ENCODE peak calls at places on chromosomes 11 and 22, in ten cellular contexts. B is astrocyte of the hippocampus; I is EL; S is tibial artery; N is NCI-H524 treated with DMSO at 0.1 percent for 48 hours; J is IMR-90; C is ACHN; D is AG09309; F is stimulated activated CD8-positive, alpha-beta memory T cell treated with anti-CD3 and anti-CD28 coated beads, Interleukin-15, amount 100 ng/mL, for 1 hour; T is RWPE1. Y is an unnamed sample.

GRCh38 chr11:115630109-115630700 is 126.0 kb upstream of the CADM1 start:
- DNase-seq in B (no peak), I (no peak), S (no peak), N (no peak), J (no peak), C (no peak), D (no peak), F (no peak), T (no peak), Y (no peak)

GRCh38 chr11:2451916-2452694 is 7.3 kb downstream of the KCNQ1 start:
- DNase-seq in B (no peak), I (no peak), S (no peak), N (peak), J (no peak), C (no peak), D (no peak), F (no peak), T (no peak), Y (no peak)

GRCh38 chr22:31891366-31892079 is 52.8 kb upstream of the YWHAH start:
- DNase-seq in B (peak), I (peak), S (no peak), N (no peak), J (peak), C (no peak), D (peak), F (no peak), T (no peak), Y (no peak)

GRCh38 chr22:46040471-46041465 is 63.8 kb upstream of the WNT7B start:
- DNase-seq in B (no peak), I (no peak), S (peak), N (no peak), J (no peak), C (no peak), D (no peak), F (no peak), T (no peak), Y (no peak)

GRCh38 chr11:35725880-35726279 is 63.3 kb downstream of the TRIM44 start:
- DNase-seq in B (peak), I (peak), S (no peak), N (no peak), J (peak), C (peak), D (no peak), F (no peak), T (peak), Y (peak)

GRCh38 chr11:94511932-94512781 is at the start of gene C11orf97:
- DNase-seq in B (peak), I (peak), S (peak), N (no peak), J (peak), C (peak), D (no peak), F (no peak), T (peak), Y (no peak)

GRCh38 chr11:35243774-35244173 is 104.8 kb downstream of the CD44 start:
- DNase-seq in B (no peak), I (no peak), S (no peak), N (no peak), J (no peak), C (no peak), D (no peak), F (no peak), T (no peak), Y (no peak)

GRCh38 chr22:24758164-24758799 is 16.2 kb downstream of the PIWIL3 start:
- DNase-seq in B (peak), I (peak), S (peak), N (peak), J (peak), C (peak), D (no peak), F (peak), T (peak), Y (peak)

GRCh38 chr11:45142241-45142885 is 4.1 kb upstream of the PRDM11 start:
- DNase-seq in B (no peak), I (peak), S (no peak), N (no peak), J (peak), C (no peak), D (no peak), F (no peak), T (no peak), Y (no peak)

GRCh38 chr11:472816-473215 is 22.7 kb downstream of the PTDSS2 start:
- DNase-seq in B (no peak), I (no peak), S (no peak), N (no peak), J (no peak), C (no peak), D (no peak), F (no peak), T (no peak), Y (no peak)

GRCh38 chr11:15707971-15708370 is 593.2 kb downstream of the INSC start:
- DNase-seq in B (peak), I (peak), S (peak), N (no peak), J (peak), C (no peak), D (no peak), F (no peak), T (peak), Y (no peak)

GRCh38 chr11:28049338-28050216 is 58.4 kb downstream of the KIF18A start:
- DNase-seq in B (peak), I (peak), S (no peak), N (no peak), J (peak), C (no peak), D (no peak), F (no peak), T (peak), Y (no peak)

GRCh38 chr11:70570693-70571395 is 172.5 kb downstream of the CTTN start:
- DNase-seq in B (no peak), I (no peak), S (no peak), N (no peak), J (no peak), C (no peak), D (no peak), F (no peak), T (no peak), Y (no peak)

GRCh38 chr11:41845066-41845465 is 385.6 kb upstream of the LRRC4C start:
- DNase-seq in B (no peak), I (no peak), S (no peak), N (no peak), J (no peak), C (peak), D (no peak), F (no peak), T (no peak), Y (no peak)

GRCh38 chr22:44403930-44404329 is 91.2 kb upstream of the SHISAL1 start:
- DNase-seq in B (no peak), I (no peak), S (peak), N (no peak), J (no peak), C (no peak), D (no peak), F (no peak), T (no peak), Y (no peak)

GRCh38 chr11:118437736-118438125 is 1.4 kb downstream of the KMT2A start:
- DNase-seq in B (peak), I (peak), S (peak), N (no peak), J (peak), C (no peak), D (no peak), F (no peak), T (peak), Y (no peak)

GRCh38 chr22:30422481-30423295 is 2.9 kb upstream of the MTFP1 start:
- DNase-seq in B (peak), I (peak), S (peak), N (no peak), J (peak), C (peak), D (peak), F (no peak), T (peak), Y (peak)

GRCh38 chr11:126403658-126404057 is 48.2 kb downstream of the ST3GAL4 start:
- DNase-seq in B (no peak), I (peak), S (no peak), N (peak), J (no peak), C (peak), D (no peak), F (no peak), T (peak), Y (no peak)

GRCh38 chr11:78607691-78608090 is 33.0 kb upstream of the NARS2 start:
- DNase-seq in B (peak), I (no peak), S (no peak), N (no peak), J (no peak), C (no peak), D (no peak), F (no peak), T (no peak), Y (no peak)

GRCh38 chr11:68994161-68994890 is 13.5 kb upstream of the MRGPRD start:
- DNase-seq in B (no peak), I (no peak), S (no peak), N (no peak), J (no peak), C (no peak), D (no peak), F (no peak), T (no peak), Y (no peak)

GRCh38 chr22:48954781-48955311 is 872.8 kb downstream of the BRD1 start:
- DNase-seq in B (no peak), I (no peak), S (no peak), N (peak), J (no peak), C (no peak), D (no peak), F (no peak), T (no peak), Y (no peak)

GRCh38 chr22:31272522-31273446 is 19.5 kb downstream of the PIK3IP1 start:
- DNase-seq in B (peak), I (peak), S (peak), N (peak), J (peak), C (peak), D (no peak), F (no peak), T (no peak), Y (peak)

GRCh38 chr11:8577791-8578581 is 16.0 kb downstream of the STK33 start:
- DNase-seq in B (no peak), I (peak), S (no peak), N (no peak), J (peak), C (no peak), D (no peak), F (no peak), T (no peak), Y (no peak)

GRCh38 chr11:56404393-56404792 is 8.1 kb upstream of the OR5AL1 start:
- DNase-seq in B (no peak), I (no peak), S (no peak), N (no peak), J (no peak), C (no peak), D (no peak), F (no peak), T (no peak), Y (no peak)

GRCh38 chr11:114615448-114616361 is 20.1 kb upstream of the NXPE4 start:
- DNase-seq in B (no peak), I (no peak), S (no peak), N (no peak), J (no peak), C (no peak), D (no peak), F (no peak), T (no peak), Y (no peak)

GRCh38 chr11:46725338-46726205 is 6.6 kb downstream of the F2 start:
- DNase-seq in B (no peak), I (no peak), S (no peak), N (no peak), J (no peak), C (no peak), D (no peak), F (no peak), T (no peak), Y (no peak)

GRCh38 chr11:68306636-68307035 is 5.8 kb upstream of the LRP5 start:
- DNase-seq in B (no peak), I (no peak), S (no peak), N (no peak), J (no peak), C (no peak), D (no peak), F (no peak), T (no peak), Y (no peak)

GRCh38 chr22:38923463-38924196 is 33.8 kb upstream of the APOBEC3A start:
- DNase-seq in B (peak), I (peak), S (peak), N (peak), J (peak), C (peak), D (peak), F (no peak), T (peak), Y (peak)

GRCh38 chr11:103737791-103738190 is 298.6 kb upstream of the DDI1 start:
- DNase-seq in B (peak), I (no peak), S (no peak), N (no peak), J (no peak), C (no peak), D (no peak), F (no peak), T (no peak), Y (no peak)

GRCh38 chr11:64650923-64651523 is 60.0 kb downstream of the SLC22A12 start:
- DNase-seq in B (peak), I (peak), S (no peak), N (no peak), J (peak), C (peak), D (no peak), F (no peak), T (peak), Y (no peak)

GRCh38 chr11:1353383-1354124 is 36.2 kb upstream of the BRSK2 start:
- DNase-seq in B (no peak), I (no peak), S (no peak), N (no peak), J (no peak), C (no peak), D (no peak), F (no peak), T (no peak), Y (no peak)

GRCh38 chr11:134835561-134835960 is 423.5 kb upstream of the B3GAT1 start:
- DNase-seq in B (no peak), I (no peak), S (no peak), N (no peak), J (no peak), C (no peak), D (no peak), F (no peak), T (no peak), Y (no peak)

GRCh38 chr11:47373876-47374820 is 4.2 kb downstream of the SPI1 start:
- DNase-seq in B (peak), I (peak), S (peak), N (no peak), J (peak), C (peak), D (no peak), F (peak), T (peak), Y (peak)

GRCh38 chr11:104183572-104183971 is 19.6 kb upstream of the PDGFD start:
- DNase-seq in B (peak), I (no peak), S (no peak), N (no peak), J (peak), C (no peak), D (no peak), F (no peak), T (no peak), Y (no peak)

GRCh38 chr11:122422707-122423106 is 232.8 kb upstream of the UBASH3B start:
- DNase-seq in B (no peak), I (no peak), S (no peak), N (no peak), J (peak), C (no peak), D (peak), F (no peak), T (peak), Y (no peak)

GRCh38 chr22:39290724-39291161 is 28.7 kb downstream of the RPL3 start:
- DNase-seq in B (peak), I (peak), S (no peak), N (no peak), J (peak), C (peak), D (no peak), F (no peak), T (peak), Y (no peak)

GRCh38 chr11:115990004-115990447 is 485.8 kb upstream of the CADM1 start:
- DNase-seq in B (peak), I (no peak), S (no peak), N (no peak), J (no peak), C (no peak), D (no peak), F (no peak), T (no peak), Y (no peak)

Y was measured in HS-5.